ENCODE peak calls at places on chromosomes 6 and 20, in seven cellular contexts. O is AG04450; Y is pulmonary artery endothelial cell; H is putamen; M is activated CD8-positive, alpha-beta memory T cell treated with anti-CD3 and anti-CD28 coated beads for 1 hour; W is NCI-H2171; I is AG09309. A is an unnamed sample.

GRCh38 chr6:41256383-41256782 is 28.2 kb downstream of the TREML4 start:
- DNase-seq in O (no peak), Y (no peak), H (no peak), M (no peak), W (no peak), I (no peak), A (no peak)

GRCh38 chr6:23533954-23534725 is 591.9 kb upstream of the NRSN1 start:
- DNase-seq in O (no peak), Y (no peak), H (no peak), M (no peak), W (no peak), I (no peak), A (no peak)

GRCh38 chr6:130743175-130743574 is 84.0 kb upstream of the SMLR1 start:
- DNase-seq in O (no peak), Y (no peak), H (no peak), M (no peak), W (no peak), I (no peak), A (no peak)

GRCh38 chr6:27994616-27995015 is 37.6 kb downstream of the OR2B6 start:
- DNase-seq in O (no peak), Y (no peak), H (no peak), M (no peak), W (no peak), I (no peak), A (no peak)

GRCh38 chr6:157978021-157978783 is 3.5 kb upstream of the SYNJ2 start:
- DNase-seq in O (no peak), Y (no peak), H (no peak), M (no peak), W (no peak), I (no peak), A (no peak)

GRCh38 chr6:43120938-43121913 is 45.1 kb downstream of the PTK7 start:
- DNase-seq in O (peak; percentile 94), Y (no peak), H (no peak), M (no peak), W (no peak), I (peak; percentile 95), A (no peak)

GRCh38 chr6:83514877-83515466 is 2.6 kb downstream of the PRSS35 start:
- DNase-seq in O (peak; percentile 63), Y (peak; percentile 15), H (peak; percentile 45), M (no peak), W (peak; percentile 26), I (peak; percentile 37), A (peak; percentile 55)

GRCh38 chr6:107348224-107348623 is 111.1 kb downstream of the PDSS2 start:
- DNase-seq in O (no peak), Y (no peak), H (no peak), M (no peak), W (no peak), I (no peak), A (no peak)

GRCh38 chr20:8021541-8022269 is 2.1 kb upstream of the TMX4 start:
- DNase-seq in O (no peak), Y (no peak), H (no peak), M (no peak), W (no peak), I (no peak), A (no peak)

GRCh38 chr6:106318851-106319250 is 6.7 kb downstream of the ATG5 start:
- DNase-seq in O (no peak), Y (no peak), H (no peak), M (no peak), W (no peak), I (no peak), A (no peak)

GRCh38 chr6:11064836-11065235 is 20.7 kb upstream of the ELOVL2 start:
- DNase-seq in O (no peak), Y (no peak), H (no peak), M (no peak), W (no peak), I (no peak), A (no peak)

GRCh38 chr6:135281227-135281626 is 100.1 kb downstream of the MYB start:
- DNase-seq in O (no peak), Y (no peak), H (peak; percentile 21), M (no peak), W (no peak), I (no peak), A (no peak)

GRCh38 chr6:32684246-32684645 is 17.8 kb upstream of the HLA-DQB1 start:
- DNase-seq in O (no peak), Y (no peak), H (no peak), M (no peak), W (no peak), I (no peak), A (no peak)

GRCh38 chr6:79911992-79912391 is 35.4 kb downstream of the ELOVL4 start:
- DNase-seq in O (no peak), Y (no peak), H (no peak), M (no peak), W (no peak), I (no peak), A (no peak)

GRCh38 chr20:32945710-32946221 is 58.5 kb downstream of the SUN5 start:
- DNase-seq in O (peak; percentile 3), Y (no peak), H (no peak), M (no peak), W (no peak), I (peak; percentile 5), A (no peak)

GRCh38 chr20:6333110-6333509 is 210.3 kb upstream of the FERMT1 start:
- DNase-seq in O (no peak), Y (no peak), H (no peak), M (no peak), W (no peak), I (no peak), A (no peak)

GRCh38 chr6:111750753-111751684 is 122.2 kb downstream of the FYN start:
- DNase-seq in O (no peak), Y (peak; percentile 87), H (no peak), M (no peak), W (no peak), I (no peak), A (peak; percentile 85)